ENCODE peak calls at places on chromosomes 6 and 20, in seven cellular contexts. One of them, this sample, is unnamed.

GRCh38 chr6:135535989-135536414 is 38.5 kb upstream of the AHI1 start:
- DNase-seq in stimulated activated CD8-positive, alpha-beta memory T cell treated with anti-CD3 and anti-CD28 coated beads, Interleukin-4, amount 100 ng/mL, for 24 hours: no peak
- DNase-seq in hippocampal formation: peak
- DNase-seq in HS-5: peak
- DNase-seq in GM12891: no peak
- DNase-seq in Daoy: peak
- DNase-seq in kidney epithelial cell: peak
- DNase-seq in this sample: no peak

GRCh38 chr20:45290677-45291355 is 15.8 kb upstream of the RBPJL start:
- DNase-seq in stimulated activated CD8-positive, alpha-beta memory T cell treated with anti-CD3 and anti-CD28 coated beads, Interleukin-4, amount 100 ng/mL, for 24 hours: peak
- DNase-seq in hippocampal formation: peak
- DNase-seq in HS-5: peak
- DNase-seq in GM12891: peak
- DNase-seq in Daoy: peak
- DNase-seq in kidney epithelial cell: no peak
- DNase-seq in this sample: peak

GRCh38 chr20:40983898-40984297 is 44.7 kb upstream of the TOP1 start:
- DNase-seq in stimulated activated CD8-positive, alpha-beta memory T cell treated with anti-CD3 and anti-CD28 coated beads, Interleukin-4, amount 100 ng/mL, for 24 hours: no peak
- DNase-seq in hippocampal formation: no peak
- DNase-seq in HS-5: no peak
- DNase-seq in GM12891: no peak
- DNase-seq in Daoy: no peak
- DNase-seq in kidney epithelial cell: no peak
- DNase-seq in this sample: no peak

GRCh38 chr6:142845624-142846458 is 99.1 kb downstream of the HIVEP2 start:
- DNase-seq in stimulated activated CD8-positive, alpha-beta memory T cell treated with anti-CD3 and anti-CD28 coated beads, Interleukin-4, amount 100 ng/mL, for 24 hours: no peak
- DNase-seq in hippocampal formation: peak
- DNase-seq in HS-5: no peak
- DNase-seq in GM12891: no peak
- DNase-seq in Daoy: peak
- DNase-seq in kidney epithelial cell: peak
- DNase-seq in this sample: no peak

GRCh38 chr6:13413906-13414555 is 73.4 kb downstream of the GFOD1 start:
- DNase-seq in stimulated activated CD8-positive, alpha-beta memory T cell treated with anti-CD3 and anti-CD28 coated beads, Interleukin-4, amount 100 ng/mL, for 24 hours: no peak
- DNase-seq in hippocampal formation: peak
- DNase-seq in HS-5: no peak
- DNase-seq in GM12891: no peak
- DNase-seq in Daoy: no peak
- DNase-seq in kidney epithelial cell: no peak
- DNase-seq in this sample: no peak

GRCh38 chr6:155521719-155522118 is 66.1 kb upstream of the NOX3 start:
- DNase-seq in stimulated activated CD8-positive, alpha-beta memory T cell treated with anti-CD3 and anti-CD28 coated beads, Interleukin-4, amount 100 ng/mL, for 24 hours: no peak
- DNase-seq in hippocampal formation: no peak
- DNase-seq in HS-5: no peak
- DNase-seq in GM12891: no peak
- DNase-seq in Daoy: no peak
- DNase-seq in kidney epithelial cell: no peak
- DNase-seq in this sample: no peak

GRCh38 chr20:6489361-6490154 is 277.9 kb upstream of the BMP2 start:
- DNase-seq in stimulated activated CD8-positive, alpha-beta memory T cell treated with anti-CD3 and anti-CD28 coated beads, Interleukin-4, amount 100 ng/mL, for 24 hours: no peak
- DNase-seq in hippocampal formation: no peak
- DNase-seq in HS-5: no peak
- DNase-seq in GM12891: no peak
- DNase-seq in Daoy: peak
- DNase-seq in kidney epithelial cell: no peak
- DNase-seq in this sample: no peak

GRCh38 chr6:27782703-27783236 is 129.4 kb downstream of the OR2B2 start:
- DNase-seq in stimulated activated CD8-positive, alpha-beta memory T cell treated with anti-CD3 and anti-CD28 coated beads, Interleukin-4, amount 100 ng/mL, for 24 hours: no peak
- DNase-seq in hippocampal formation: no peak
- DNase-seq in HS-5: no peak
- DNase-seq in GM12891: no peak
- DNase-seq in Daoy: no peak
- DNase-seq in kidney epithelial cell: no peak
- DNase-seq in this sample: no peak

GRCh38 chr20:17854307-17854903 is 114.2 kb downstream of the SNX5 start:
- DNase-seq in stimulated activated CD8-positive, alpha-beta memory T cell treated with anti-CD3 and anti-CD28 coated beads, Interleukin-4, amount 100 ng/mL, for 24 hours: no peak
- DNase-seq in hippocampal formation: no peak
- DNase-seq in HS-5: no peak
- DNase-seq in GM12891: no peak
- DNase-seq in Daoy: peak
- DNase-seq in kidney epithelial cell: no peak
- DNase-seq in this sample: no peak

GRCh38 chr20:52105045-52105572 is 86.5 kb downstream of the ZFP64 start:
- DNase-seq in stimulated activated CD8-positive, alpha-beta memory T cell treated with anti-CD3 and anti-CD28 coated beads, Interleukin-4, amount 100 ng/mL, for 24 hours: no peak
- DNase-seq in hippocampal formation: no peak
- DNase-seq in HS-5: peak
- DNase-seq in GM12891: no peak
- DNase-seq in Daoy: peak
- DNase-seq in kidney epithelial cell: no peak
- DNase-seq in this sample: no peak

GRCh38 chr20:17431621-17432364 is 99.4 kb downstream of the BFSP1 start:
- DNase-seq in stimulated activated CD8-positive, alpha-beta memory T cell treated with anti-CD3 and anti-CD28 coated beads, Interleukin-4, amount 100 ng/mL, for 24 hours: peak
- DNase-seq in hippocampal formation: peak
- DNase-seq in HS-5: peak
- DNase-seq in GM12891: peak
- DNase-seq in Daoy: peak
- DNase-seq in kidney epithelial cell: peak
- DNase-seq in this sample: peak

GRCh38 chr6:29737707-29738630 is 14.7 kb downstream of the HLA-F start:
- DNase-seq in stimulated activated CD8-positive, alpha-beta memory T cell treated with anti-CD3 and anti-CD28 coated beads, Interleukin-4, amount 100 ng/mL, for 24 hours: peak
- DNase-seq in hippocampal formation: no peak
- DNase-seq in HS-5: no peak
- DNase-seq in GM12891: peak
- DNase-seq in Daoy: peak
- DNase-seq in kidney epithelial cell: no peak
- DNase-seq in this sample: peak

This sample was measured in GM19239.